ENCODE peak calls at places on chromosome 21, in seven cellular contexts. One of them, this sample, is unnamed.
A peak's percentile ranks its signal among the peaks of the same experiment; 100 is the strongest.

GRCh38 chr21:17495680-17496079 is 17.2 kb upstream of the CXADR start:
- DNase-seq in fibroblast of the aortic adventitia: peak; percentile 14
- DNase-seq in Panc1: no peak
- DNase-seq in uterus: no peak
- DNase-seq in AG04450: no peak
- DNase-seq in brain microvascular endothelial cell: no peak
- DNase-seq in hepatocyte: no peak
- DNase-seq in this sample: peak; percentile 12

GRCh38 chr21:32494946-32495703 is 82.6 kb downstream of the EVA1C start:
- DNase-seq in fibroblast of the aortic adventitia: peak; percentile 92
- DNase-seq in Panc1: no peak
- DNase-seq in uterus: peak; percentile 52
- DNase-seq in AG04450: no peak
- DNase-seq in brain microvascular endothelial cell: peak; percentile 78
- DNase-seq in hepatocyte: peak; percentile 10
- DNase-seq in this sample: peak; percentile 64

GRCh38 chr21:36728371-36729111 is 29.6 kb downstream of the SIM2 start:
- DNase-seq in fibroblast of the aortic adventitia: no peak
- DNase-seq in Panc1: no peak
- DNase-seq in uterus: no peak
- DNase-seq in AG04450: no peak
- DNase-seq in brain microvascular endothelial cell: no peak
- DNase-seq in hepatocyte: no peak
- DNase-seq in this sample: no peak

GRCh38 chr21:34796518-34797201 is 127.9 kb downstream of the CLIC6 start:
- DNase-seq in fibroblast of the aortic adventitia: no peak
- DNase-seq in Panc1: no peak
- DNase-seq in uterus: no peak
- DNase-seq in AG04450: no peak
- DNase-seq in brain microvascular endothelial cell: no peak
- DNase-seq in hepatocyte: peak; percentile 73
- DNase-seq in this sample: no peak

GRCh38 chr21:17585875-17586450 is 26.7 kb downstream of the BTG3 start:
- DNase-seq in fibroblast of the aortic adventitia: peak; percentile 80
- DNase-seq in Panc1: peak; percentile 15
- DNase-seq in uterus: no peak
- DNase-seq in AG04450: no peak
- DNase-seq in brain microvascular endothelial cell: peak; percentile 46
- DNase-seq in hepatocyte: peak; percentile 53
- DNase-seq in this sample: peak; percentile 59

GRCh38 chr21:28712396-28712795 is 280.3 kb downstream of the LTN1 start:
- DNase-seq in fibroblast of the aortic adventitia: no peak
- DNase-seq in Panc1: no peak
- DNase-seq in uterus: no peak
- DNase-seq in AG04450: no peak
- DNase-seq in brain microvascular endothelial cell: no peak
- DNase-seq in hepatocyte: no peak
- DNase-seq in this sample: peak; percentile 34

GRCh38 chr21:30072496-30072895 is 94.1 kb downstream of the CLDN17 start:
- DNase-seq in fibroblast of the aortic adventitia: peak; percentile 1
- DNase-seq in Panc1: no peak
- DNase-seq in uterus: no peak
- DNase-seq in AG04450: no peak
- DNase-seq in brain microvascular endothelial cell: peak; percentile 45
- DNase-seq in hepatocyte: peak; percentile 58
- DNase-seq in this sample: peak; percentile 8

GRCh38 chr21:19029816-19030215 is 626.2 kb upstream of the TMPRSS15 start:
- DNase-seq in fibroblast of the aortic adventitia: no peak
- DNase-seq in Panc1: no peak
- DNase-seq in uterus: no peak
- DNase-seq in AG04450: no peak
- DNase-seq in brain microvascular endothelial cell: no peak
- DNase-seq in hepatocyte: no peak
- DNase-seq in this sample: no peak

GRCh38 chr21:17051054-17051453 is 461.8 kb upstream of the CXADR start:
- DNase-seq in fibroblast of the aortic adventitia: no peak
- DNase-seq in Panc1: no peak
- DNase-seq in uterus: peak; percentile 19
- DNase-seq in AG04450: no peak
- DNase-seq in brain microvascular endothelial cell: no peak
- DNase-seq in hepatocyte: no peak
- DNase-seq in this sample: no peak

GRCh38 chr21:28311776-28312175 is 680.9 kb downstream of the LTN1 start:
- DNase-seq in fibroblast of the aortic adventitia: no peak
- DNase-seq in Panc1: no peak
- DNase-seq in uterus: no peak
- DNase-seq in AG04450: no peak
- DNase-seq in brain microvascular endothelial cell: no peak
- DNase-seq in hepatocyte: no peak
- DNase-seq in this sample: no peak

GRCh38 chr21:44845418-44846200 is 27.7 kb upstream of the SUMO3 start:
- DNase-seq in fibroblast of the aortic adventitia: peak; percentile 51
- DNase-seq in Panc1: no peak
- DNase-seq in uterus: peak; percentile 54
- DNase-seq in AG04450: no peak
- DNase-seq in brain microvascular endothelial cell: no peak
- DNase-seq in hepatocyte: peak; percentile 81
- DNase-seq in this sample: peak; percentile 45

GRCh38 chr21:26709090-26709489 is 136.0 kb upstream of the CYYR1 start:
- DNase-seq in fibroblast of the aortic adventitia: peak; percentile 10
- DNase-seq in Panc1: no peak
- DNase-seq in uterus: no peak
- DNase-seq in AG04450: no peak
- DNase-seq in brain microvascular endothelial cell: no peak
- DNase-seq in hepatocyte: no peak
- DNase-seq in this sample: no peak

GRCh38 chr21:33011462-33011861 is 14.3 kb upstream of the OLIG2 start:
- DNase-seq in fibroblast of the aortic adventitia: peak; percentile 62
- DNase-seq in Panc1: no peak
- DNase-seq in uterus: no peak
- DNase-seq in AG04450: peak; percentile 16
- DNase-seq in brain microvascular endothelial cell: peak; percentile 25
- DNase-seq in hepatocyte: peak; percentile 48
- DNase-seq in this sample: peak; percentile 81

GRCh38 chr21:32698286-32698685 is 29.5 kb downstream of the SYNJ1 start:
- DNase-seq in fibroblast of the aortic adventitia: no peak
- DNase-seq in Panc1: no peak
- DNase-seq in uterus: no peak
- DNase-seq in AG04450: no peak
- DNase-seq in brain microvascular endothelial cell: no peak
- DNase-seq in hepatocyte: no peak
- DNase-seq in this sample: no peak

GRCh38 chr21:36705679-36706481 is 7.0 kb downstream of the SIM2 start:
- DNase-seq in fibroblast of the aortic adventitia: no peak
- DNase-seq in Panc1: no peak
- DNase-seq in uterus: no peak
- DNase-seq in AG04450: no peak
- DNase-seq in brain microvascular endothelial cell: no peak
- DNase-seq in hepatocyte: no peak
- DNase-seq in this sample: no peak

GRCh38 chr21:25449950-25450349 is 157.3 kb downstream of the MRPL39 start:
- DNase-seq in fibroblast of the aortic adventitia: no peak
- DNase-seq in Panc1: no peak
- DNase-seq in uterus: no peak
- DNase-seq in AG04450: no peak
- DNase-seq in brain microvascular endothelial cell: no peak
- DNase-seq in hepatocyte: no peak
- DNase-seq in this sample: no peak

GRCh38 chr21:32593690-32594089 is 8.4 kb upstream of the TCP10L start:
- DNase-seq in fibroblast of the aortic adventitia: no peak
- DNase-seq in Panc1: no peak
- DNase-seq in uterus: no peak
- DNase-seq in AG04450: no peak
- DNase-seq in brain microvascular endothelial cell: no peak
- DNase-seq in hepatocyte: no peak
- DNase-seq in this sample: no peak

GRCh38 chr21:25735221-25735894 is 586 bp downstream of the GABPA start:
- DNase-seq in fibroblast of the aortic adventitia: peak; percentile 70
- DNase-seq in Panc1: peak; percentile 8
- DNase-seq in uterus: peak; percentile 88
- DNase-seq in AG04450: peak; percentile 46
- DNase-seq in brain microvascular endothelial cell: peak; percentile 85
- DNase-seq in hepatocyte: peak; percentile 94
- DNase-seq in this sample: peak; percentile 86

GRCh38 chr21:37982496-37983318 is 66.5 kb upstream of the KCNJ6 start:
- DNase-seq in fibroblast of the aortic adventitia: no peak
- DNase-seq in Panc1: no peak
- DNase-seq in uterus: no peak
- DNase-seq in AG04450: no peak
- DNase-seq in brain microvascular endothelial cell: no peak
- DNase-seq in hepatocyte: no peak
- DNase-seq in this sample: no peak

GRCh38 chr21:33199516-33200217 is 30.1 kb upstream of the IFNAR2 start:
- DNase-seq in fibroblast of the aortic adventitia: peak; percentile 97
- DNase-seq in Panc1: peak; percentile 61
- DNase-seq in uterus: peak; percentile 73
- DNase-seq in AG04450: peak; percentile 82
- DNase-seq in brain microvascular endothelial cell: peak; percentile 94
- DNase-seq in hepatocyte: peak; percentile 95
- DNase-seq in this sample: peak; percentile 90

GRCh38 chr21:21200103-21200938 is 202.1 kb downstream of the NCAM2 start:
- DNase-seq in fibroblast of the aortic adventitia: peak; percentile 99
- DNase-seq in Panc1: peak; percentile 28
- DNase-seq in uterus: peak; percentile 28
- DNase-seq in AG04450: peak; percentile 93
- DNase-seq in brain microvascular endothelial cell: peak; percentile 95
- DNase-seq in hepatocyte: peak; percentile 62
- DNase-seq in this sample: peak; percentile 99

GRCh38 chr21:36850372-36850771 is 116.1 kb downstream of the HLCS start:
- DNase-seq in fibroblast of the aortic adventitia: no peak
- DNase-seq in Panc1: no peak
- DNase-seq in uterus: no peak
- DNase-seq in AG04450: no peak
- DNase-seq in brain microvascular endothelial cell: no peak
- DNase-seq in hepatocyte: no peak
- DNase-seq in this sample: no peak

GRCh38 chr21:43640437-43640836 is 18.9 kb downstream of the HSF2BP start:
- DNase-seq in fibroblast of the aortic adventitia: no peak
- DNase-seq in Panc1: no peak
- DNase-seq in uterus: no peak
- DNase-seq in AG04450: no peak
- DNase-seq in brain microvascular endothelial cell: no peak
- DNase-seq in hepatocyte: no peak
- DNase-seq in this sample: no peak
- TF ChIP-seq CTCF in fibroblast of the aortic adventitia: no peak
- TF ChIP-seq CTCF in Panc1: no peak
- TF ChIP-seq CTCF in uterus: no peak
- TF ChIP-seq CTCF in AG04450: no peak
- TF ChIP-seq CTCF in brain microvascular endothelial cell: no peak
- TF ChIP-seq CTCF in hepatocyte: no peak
- TF ChIP-seq CTCF in this sample: no peak

DNA sequence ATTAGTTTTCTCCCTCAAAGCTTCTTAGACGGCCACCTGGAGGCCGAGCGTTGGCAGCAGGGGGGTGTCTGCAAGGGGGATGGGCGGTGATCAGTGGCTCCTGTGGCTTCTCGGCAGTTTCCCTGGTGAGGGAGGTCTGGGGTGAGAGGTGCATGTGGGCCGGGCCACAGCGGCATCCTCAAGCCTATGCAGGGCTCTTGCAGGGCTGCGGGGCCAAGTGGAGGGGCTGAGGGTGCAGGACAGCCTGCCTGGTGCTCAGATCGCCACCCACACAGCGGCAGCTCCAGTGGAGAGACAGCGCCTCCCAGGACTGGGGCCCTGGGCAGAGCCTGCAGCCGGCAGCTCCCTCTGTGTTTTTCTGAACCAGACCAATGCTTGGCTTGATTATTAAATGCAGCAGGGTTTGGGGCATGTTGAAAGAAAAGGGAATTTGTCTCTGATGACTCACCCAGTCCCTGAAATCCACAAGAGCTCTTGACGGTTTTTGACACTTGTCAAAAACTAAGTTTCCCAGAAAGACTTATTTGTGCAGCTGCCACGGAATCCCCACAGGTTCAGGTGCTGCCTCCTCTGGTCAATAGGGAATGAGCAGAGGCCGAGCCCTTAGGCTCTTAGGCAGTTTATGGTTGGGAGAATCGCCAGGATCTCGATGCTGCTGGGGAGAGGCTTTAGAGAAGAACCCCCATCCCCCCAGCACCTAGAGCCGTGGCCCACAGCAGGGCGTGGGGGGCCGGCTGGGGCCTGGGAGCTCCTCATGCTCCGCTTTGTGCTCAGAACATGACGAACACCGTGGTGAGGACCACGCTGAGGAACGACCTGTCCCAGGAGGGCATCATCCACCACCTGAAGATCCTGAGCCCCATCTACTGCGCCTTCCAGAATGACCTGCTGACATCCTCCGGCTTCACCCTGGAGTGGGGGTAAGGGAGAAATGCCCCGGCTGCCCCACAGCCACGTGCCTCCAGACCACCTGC is 54.7 kb downstream of the UMODL1 start:
- DNase-seq in fibroblast of the aortic adventitia: peak; percentile 33
- DNase-seq in Panc1: no peak
- DNase-seq in uterus: no peak
- DNase-seq in AG04450: peak; percentile 8
- DNase-seq in brain microvascular endothelial cell: peak; percentile 14
- DNase-seq in hepatocyte: peak; percentile 61
- DNase-seq in this sample: peak; percentile 69
- TF ChIP-seq CTCF in fibroblast of the aortic adventitia: peak; percentile 14
- TF ChIP-seq CTCF in Panc1: no peak
- TF ChIP-seq CTCF in uterus: no peak
- TF ChIP-seq CTCF in AG04450: peak; percentile 10
- TF ChIP-seq CTCF in brain microvascular endothelial cell: peak; percentile 47
- TF ChIP-seq CTCF in hepatocyte: peak; percentile 37
- TF ChIP-seq CTCF in this sample: peak; percentile 19

DNA sequence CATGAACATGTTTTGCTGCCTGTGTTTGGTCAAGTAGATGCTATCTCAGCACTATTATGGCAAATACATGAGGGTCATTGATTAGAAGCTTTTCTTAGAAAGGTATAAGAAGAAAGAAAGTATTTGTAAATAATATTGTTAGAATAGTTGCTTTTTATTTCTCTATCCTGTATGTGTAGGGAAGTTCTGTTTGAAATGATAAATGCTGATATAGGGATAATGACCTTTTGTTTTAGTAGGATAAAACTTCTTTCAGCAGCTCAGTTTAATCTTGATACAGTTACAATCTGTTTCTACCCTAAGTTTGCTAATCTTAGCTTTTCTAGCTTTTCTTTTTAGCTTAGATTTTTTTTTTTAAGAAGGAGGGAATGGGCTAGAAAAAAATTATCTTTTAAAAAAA is 63.3 kb downstream of the USP25 start:
- DNase-seq in fibroblast of the aortic adventitia: no peak
- DNase-seq in Panc1: no peak
- DNase-seq in uterus: no peak
- DNase-seq in AG04450: no peak
- DNase-seq in brain microvascular endothelial cell: no peak
- DNase-seq in hepatocyte: no peak
- DNase-seq in this sample: no peak
- TF ChIP-seq CTCF in fibroblast of the aortic adventitia: no peak
- TF ChIP-seq CTCF in Panc1: no peak
- TF ChIP-seq CTCF in uterus: no peak
- TF ChIP-seq CTCF in AG04450: no peak
- TF ChIP-seq CTCF in brain microvascular endothelial cell: no peak
- TF ChIP-seq CTCF in hepatocyte: no peak
- TF ChIP-seq CTCF in this sample: no peak

DNA sequence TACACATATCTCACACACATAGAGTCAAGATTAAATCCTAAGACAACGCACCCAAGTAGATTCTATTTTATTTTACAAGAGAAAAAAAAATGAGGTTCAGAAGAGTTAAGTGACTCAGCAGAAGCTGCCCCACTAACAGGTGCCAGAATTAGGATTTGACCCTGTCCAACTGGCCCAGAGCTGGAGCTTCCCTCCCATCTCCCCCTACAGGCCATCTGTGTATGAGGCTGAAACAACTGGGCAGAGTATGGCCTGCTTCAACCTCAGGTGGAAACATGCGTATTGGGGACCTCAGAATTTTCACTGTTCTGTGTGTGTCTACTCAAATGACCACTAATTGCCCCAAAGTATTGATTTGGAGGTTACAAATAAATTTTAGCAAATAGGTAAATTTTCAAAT is 29.9 kb downstream of the PSMG1 start:
- DNase-seq in fibroblast of the aortic adventitia: peak; percentile 19
- DNase-seq in Panc1: no peak
- DNase-seq in uterus: no peak
- DNase-seq in AG04450: no peak
- DNase-seq in brain microvascular endothelial cell: no peak
- DNase-seq in hepatocyte: no peak
- DNase-seq in this sample: no peak
- TF ChIP-seq CTCF in fibroblast of the aortic adventitia: peak; percentile 59
- TF ChIP-seq CTCF in Panc1: peak; percentile 65
- TF ChIP-seq CTCF in uterus: no peak
- TF ChIP-seq CTCF in AG04450: peak; percentile 58
- TF ChIP-seq CTCF in brain microvascular endothelial cell: peak; percentile 81
- TF ChIP-seq CTCF in hepatocyte: peak; percentile 21
- TF ChIP-seq CTCF in this sample: peak; percentile 44

This sample was measured in AG10803.